ENCODE peak calls at places on chromosomes 3 and 15, in four cellular contexts. One of them, this sample, is unnamed.

GRCh38 chr3:117735481-117736101 is 1026.0 kb downstream of the TUSC7 start:
- DNase-seq in esophagus muscularis mucosa: no peak
- DNase-seq in endothelial cell of umbilical vein: peak; percentile 2
- DNase-seq in spleen: no peak
- DNase-seq in this sample: no peak

GRCh38 chr3:170520996-170521395 is 64.9 kb downstream of the SLC7A14 start:
- DNase-seq in esophagus muscularis mucosa: no peak
- DNase-seq in endothelial cell of umbilical vein: peak; percentile 77
- DNase-seq in spleen: no peak
- DNase-seq in this sample: no peak

GRCh38 chr3:148902173-148902791 is 37.2 kb downstream of the CPA3 start:
- DNase-seq in esophagus muscularis mucosa: no peak
- DNase-seq in endothelial cell of umbilical vein: no peak
- DNase-seq in spleen: no peak
- DNase-seq in this sample: no peak

GRCh38 chr3:131401978-131402377 is 20.4 kb downstream of the NUDT16 start:
- DNase-seq in esophagus muscularis mucosa: no peak
- DNase-seq in endothelial cell of umbilical vein: no peak
- DNase-seq in spleen: no peak
- DNase-seq in this sample: no peak

GRCh38 chr15:62307551-62307950 is 142.5 kb upstream of the C2CD4B start:
- DNase-seq in esophagus muscularis mucosa: no peak
- DNase-seq in endothelial cell of umbilical vein: no peak
- DNase-seq in spleen: no peak
- DNase-seq in this sample: no peak

GRCh38 chr3:149152420-149152819 is 23.0 kb downstream of the HPS3 start:
- DNase-seq in esophagus muscularis mucosa: no peak
- DNase-seq in endothelial cell of umbilical vein: no peak
- DNase-seq in spleen: no peak
- DNase-seq in this sample: no peak

GRCh38 chr3:126523745-126524428 is at the start of gene CHST13:
- DNase-seq in esophagus muscularis mucosa: no peak
- DNase-seq in endothelial cell of umbilical vein: no peak
- DNase-seq in spleen: peak; percentile 89
- DNase-seq in this sample: no peak

GRCh38 chr3:160870327-160870726 is 114.3 kb downstream of the PPM1L start:
- DNase-seq in esophagus muscularis mucosa: no peak
- DNase-seq in endothelial cell of umbilical vein: no peak
- DNase-seq in spleen: no peak
- DNase-seq in this sample: no peak

GRCh38 chr3:61668317-61668864 is 107.0 kb downstream of the PTPRG start:
- DNase-seq in esophagus muscularis mucosa: no peak
- DNase-seq in endothelial cell of umbilical vein: no peak
- DNase-seq in spleen: no peak
- DNase-seq in this sample: no peak

GRCh38 chr15:95059346-95059905 is 828.1 kb downstream of the MCTP2 start:
- DNase-seq in esophagus muscularis mucosa: no peak
- DNase-seq in endothelial cell of umbilical vein: no peak
- DNase-seq in spleen: no peak
- DNase-seq in this sample: no peak

GRCh38 chr3:181609156-181609767 is 102.5 kb upstream of the SOX2 start:
- DNase-seq in esophagus muscularis mucosa: no peak
- DNase-seq in endothelial cell of umbilical vein: no peak
- DNase-seq in spleen: no peak
- DNase-seq in this sample: no peak

GRCh38 chr3:132445812-132446211 is 28.5 kb downstream of the DNAJC13 start:
- DNase-seq in esophagus muscularis mucosa: no peak
- DNase-seq in endothelial cell of umbilical vein: peak; percentile 78
- DNase-seq in spleen: no peak
- DNase-seq in this sample: no peak

GRCh38 chr3:105166893-105167292 is 199.8 kb upstream of the ALCAM start:
- DNase-seq in esophagus muscularis mucosa: no peak
- DNase-seq in endothelial cell of umbilical vein: no peak
- DNase-seq in spleen: no peak
- DNase-seq in this sample: no peak

GRCh38 chr3:12180218-12180617 is 21.5 kb upstream of the TIMP4 start:
- DNase-seq in esophagus muscularis mucosa: no peak
- DNase-seq in endothelial cell of umbilical vein: peak; percentile 60
- DNase-seq in spleen: no peak
- DNase-seq in this sample: no peak

GRCh38 chr3:47781326-47781684 is 388 bp downstream of the SMARCC1 start:
- DNase-seq in esophagus muscularis mucosa: no peak
- DNase-seq in endothelial cell of umbilical vein: no peak
- DNase-seq in spleen: peak; percentile 95
- DNase-seq in this sample: peak; percentile 34

GRCh38 chr15:90086868-90087268 is 15.4 kb downstream of the IDH2 start:
- DNase-seq in esophagus muscularis mucosa: no peak
- DNase-seq in endothelial cell of umbilical vein: peak; percentile 50
- DNase-seq in spleen: peak; percentile 83
- DNase-seq in this sample: no peak

GRCh38 chr15:96421211-96421610 is 90.7 kb downstream of the NR2F2 start:
- DNase-seq in esophagus muscularis mucosa: no peak
- DNase-seq in endothelial cell of umbilical vein: no peak
- DNase-seq in spleen: no peak
- DNase-seq in this sample: no peak

GRCh38 chr15:28930011-28930410 is 44.2 kb downstream of the APBA2 start:
- DNase-seq in esophagus muscularis mucosa: no peak
- DNase-seq in endothelial cell of umbilical vein: no peak
- DNase-seq in spleen: peak; percentile 41
- DNase-seq in this sample: no peak

GRCh38 chr3:133895208-133896001 is at the start of gene RAB6B:
- DNase-seq in esophagus muscularis mucosa: peak; percentile 90
- DNase-seq in endothelial cell of umbilical vein: peak; percentile 46
- DNase-seq in spleen: no peak
- DNase-seq in this sample: no peak

GRCh38 chr15:81813215-81813614 is 232.6 kb downstream of the MEX3B start:
- DNase-seq in esophagus muscularis mucosa: peak; percentile 24
- DNase-seq in endothelial cell of umbilical vein: no peak
- DNase-seq in spleen: no peak
- DNase-seq in this sample: no peak

GRCh38 chr3:58306662-58307286 is 454 bp downstream of the HTD2 start:
- DNase-seq in esophagus muscularis mucosa: no peak
- DNase-seq in endothelial cell of umbilical vein: peak; percentile 40
- DNase-seq in spleen: peak; percentile 85
- DNase-seq in this sample: no peak

GRCh38 chr3:10185804-10186762 is 21.4 kb downstream of the IRAK2 start:
- DNase-seq in esophagus muscularis mucosa: no peak
- DNase-seq in endothelial cell of umbilical vein: no peak
- DNase-seq in spleen: no peak
- DNase-seq in this sample: no peak

GRCh38 chr15:44193651-44194396 is 1.2 kb downstream of the FRMD5 start:
- DNase-seq in esophagus muscularis mucosa: no peak
- DNase-seq in endothelial cell of umbilical vein: peak; percentile 55
- DNase-seq in spleen: no peak
- DNase-seq in this sample: no peak

GRCh38 chr3:183108002-183108449 is 8.7 kb upstream of the MCCC1 start:
- DNase-seq in esophagus muscularis mucosa: no peak
- DNase-seq in endothelial cell of umbilical vein: peak; percentile 41
- DNase-seq in spleen: no peak
- DNase-seq in this sample: no peak

GRCh38 chr3:33440328-33440577 is at the start of gene UBP1:
- DNase-seq in esophagus muscularis mucosa: no peak
- DNase-seq in endothelial cell of umbilical vein: no peak
- DNase-seq in spleen: peak; percentile 100
- DNase-seq in this sample: no peak

GRCh38 chr15:69305204-69305931 is 6.7 kb downstream of the PAQR5 start:
- DNase-seq in esophagus muscularis mucosa: no peak
- DNase-seq in endothelial cell of umbilical vein: peak; percentile 50
- DNase-seq in spleen: no peak
- DNase-seq in this sample: no peak

GRCh38 chr15:88904257-88904807 is 8.8 kb downstream of the MFGE8 start:
- DNase-seq in esophagus muscularis mucosa: no peak
- DNase-seq in endothelial cell of umbilical vein: no peak
- DNase-seq in spleen: peak; percentile 65
- DNase-seq in this sample: no peak

GRCh38 chr15:43998607-43999006 is 171.8 kb downstream of the WDR76 start:
- DNase-seq in esophagus muscularis mucosa: peak; percentile 80
- DNase-seq in endothelial cell of umbilical vein: peak; percentile 93
- DNase-seq in spleen: no peak
- DNase-seq in this sample: no peak

GRCh38 chr3:134067311-134068161 is 37.8 kb upstream of the SLCO2A1 start:
- DNase-seq in esophagus muscularis mucosa: peak; percentile 88
- DNase-seq in endothelial cell of umbilical vein: peak; percentile 14
- DNase-seq in spleen: peak; percentile 51
- DNase-seq in this sample: no peak

DNA sequence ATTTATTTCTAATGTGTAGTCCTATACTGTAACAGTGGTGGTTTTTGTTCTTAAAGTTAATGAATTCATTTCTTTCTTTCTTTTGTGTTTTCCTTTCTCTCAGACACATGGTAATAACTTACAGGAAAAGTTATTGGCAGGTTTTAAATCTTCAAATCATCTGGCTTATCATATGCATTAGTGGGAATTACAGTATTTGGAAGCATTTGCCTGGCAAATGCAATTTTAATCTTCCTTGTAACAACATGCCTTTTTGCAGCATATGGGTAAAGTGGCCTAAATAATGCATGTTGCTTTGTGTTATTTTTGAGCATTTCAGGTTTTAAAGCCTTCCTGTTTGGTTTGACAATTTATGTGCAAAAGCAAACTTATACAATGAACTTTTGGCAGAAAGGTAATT is 66.8 kb downstream of the GALK2 start:
- DNase-seq in esophagus muscularis mucosa: no peak
- DNase-seq in endothelial cell of umbilical vein: no peak
- DNase-seq in spleen: no peak
- DNase-seq in this sample: no peak
- H3K4me1 ChIP-seq in esophagus muscularis mucosa: peaks cover 63% of the 10 kb centered on the region
- H3K4me1 ChIP-seq in endothelial cell of umbilical vein: peaks cover 7% of the 10 kb centered on the region
- H3K4me1 ChIP-seq in spleen: peaks cover 6% of the 10 kb centered on the region
- H3K4me1 ChIP-seq in this sample: peaks cover 5% of the 10 kb centered on the region

DNA sequence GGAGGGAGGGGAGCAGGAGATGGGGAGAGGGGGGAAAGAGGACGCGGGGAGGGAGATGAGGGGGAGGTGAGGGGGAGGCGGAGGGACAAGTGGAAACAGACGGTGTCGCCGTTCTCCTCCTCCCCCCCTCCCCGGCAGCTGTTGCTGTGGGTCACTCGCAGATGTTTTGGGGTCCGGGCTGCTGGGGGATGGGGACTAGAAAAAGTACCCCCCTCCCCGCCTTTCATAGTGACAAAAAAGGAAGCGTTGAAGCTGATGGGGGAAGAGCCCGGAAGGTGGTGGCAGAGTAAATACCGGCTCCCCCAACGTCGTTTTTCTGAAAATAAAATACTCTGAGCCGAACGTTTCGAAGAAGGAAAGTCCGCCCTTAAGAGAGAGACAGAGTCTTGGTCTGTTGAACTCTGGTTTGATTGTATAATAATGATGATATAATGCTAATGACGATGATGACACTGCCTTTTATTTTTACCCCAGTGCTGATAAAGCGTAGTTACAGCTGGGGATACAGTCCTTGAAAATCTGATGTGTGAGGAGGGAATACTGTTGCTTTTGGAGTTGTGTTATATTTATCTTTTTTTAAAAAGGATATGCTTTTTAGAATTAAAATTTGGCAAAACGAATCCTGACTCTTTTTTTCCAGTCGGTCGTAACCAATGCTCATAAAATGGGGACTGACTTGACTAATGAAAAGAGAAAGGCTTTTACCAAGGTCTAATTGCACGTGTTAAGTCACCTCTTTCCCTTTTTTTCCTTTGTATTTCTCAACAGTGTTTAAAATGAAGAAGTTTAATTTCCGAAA is 997 bp downstream of the STXBP5L start:
- DNase-seq in esophagus muscularis mucosa: no peak
- DNase-seq in endothelial cell of umbilical vein: no peak
- DNase-seq in spleen: no peak
- DNase-seq in this sample: no peak
- H3K27me3 ChIP-seq in esophagus muscularis mucosa: peaks cover 41% of the 10 kb centered on the region
- H3K27me3 ChIP-seq in endothelial cell of umbilical vein: peaks cover 33% of the 10 kb centered on the region
- H3K27me3 ChIP-seq in spleen: peaks cover 17% of the 10 kb centered on the region
- H3K27me3 ChIP-seq in this sample: peaks cover 43% of the 10 kb centered on the region

GRCh38 chr15:41819455-41820050 is 8.3 kb upstream of the JMJD7 start:
- DNase-seq in esophagus muscularis mucosa: no peak
- DNase-seq in endothelial cell of umbilical vein: no peak
- DNase-seq in spleen: no peak
- DNase-seq in this sample: no peak
- TF ChIP-seq POLR2A in esophagus muscularis mucosa: no peak
- TF ChIP-seq POLR2A in endothelial cell of umbilical vein: no peak
- TF ChIP-seq POLR2A in spleen: no peak
- TF ChIP-seq POLR2A in this sample: no peak

GRCh38 chr3:44771424-44772098 is 10.0 kb downstream of the KIF15 start:
- DNase-seq in esophagus muscularis mucosa: no peak
- DNase-seq in endothelial cell of umbilical vein: no peak
- DNase-seq in spleen: no peak
- DNase-seq in this sample: no peak

GRCh38 chr3:44772099-44772442 is 10.5 kb downstream of the KIF15 start:
- DNase-seq in esophagus muscularis mucosa: no peak
- DNase-seq in endothelial cell of umbilical vein: no peak
- DNase-seq in spleen: no peak
- DNase-seq in this sample: no peak
- H3K4me1 ChIP-seq in esophagus muscularis mucosa: no peaks in the 10 kb centered on the region
- H3K4me1 ChIP-seq in endothelial cell of umbilical vein: no peaks in the 10 kb centered on the region
- H3K4me1 ChIP-seq in spleen: no peaks in the 10 kb centered on the region
- H3K4me1 ChIP-seq in this sample: no peaks in the 10 kb centered on the region

GRCh38 chr15:74146277-74146800 is 16.0 kb downstream of the ISLR2 start:
- DNase-seq in esophagus muscularis mucosa: no peak
- DNase-seq in endothelial cell of umbilical vein: no peak
- DNase-seq in spleen: no peak
- DNase-seq in this sample: no peak
- H3K27me3 ChIP-seq in esophagus muscularis mucosa: peaks cover 7% of the 10 kb centered on the region
- H3K27me3 ChIP-seq in endothelial cell of umbilical vein: peaks cover 29% of the 10 kb centered on the region
- H3K27me3 ChIP-seq in spleen: no peaks in the 10 kb centered on the region
- H3K27me3 ChIP-seq in this sample: peaks cover 21% of the 10 kb centered on the region

GRCh38 chr3:46406786-46407611 is at the start of the genes CCR5AS and CCRL2:
- DNase-seq in esophagus muscularis mucosa: no peak
- DNase-seq in endothelial cell of umbilical vein: peak; percentile 86
- DNase-seq in spleen: peak; percentile 87
- DNase-seq in this sample: peak; percentile 52
- TF ChIP-seq POLR2A in esophagus muscularis mucosa: no peak
- TF ChIP-seq POLR2A in endothelial cell of umbilical vein: peak; percentile 35
- TF ChIP-seq POLR2A in spleen: no peak
- TF ChIP-seq POLR2A in this sample: no peak

DNA sequence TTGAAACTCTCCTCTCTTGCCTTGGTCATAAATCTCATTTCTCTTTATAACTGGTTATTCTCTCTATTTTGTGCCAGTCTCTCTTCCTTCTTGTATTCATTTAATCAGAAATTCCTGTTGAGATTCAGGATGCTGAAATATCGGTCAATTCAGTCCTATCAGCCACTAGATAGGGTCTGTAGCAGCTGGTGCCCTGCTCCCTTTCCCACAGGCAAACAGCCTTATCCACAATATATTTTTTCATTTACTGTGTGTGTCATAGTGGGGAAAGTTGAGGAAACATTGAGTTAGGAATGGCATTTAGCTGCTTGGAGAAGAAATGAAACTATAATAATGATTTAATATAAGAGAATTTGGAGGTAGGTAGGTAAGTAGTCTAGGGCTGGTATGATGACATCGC is 146.3 kb downstream of the RBPMS2 start:
- DNase-seq in esophagus muscularis mucosa: no peak
- DNase-seq in endothelial cell of umbilical vein: no peak
- DNase-seq in spleen: no peak
- DNase-seq in this sample: no peak
- H3K4me1 ChIP-seq in esophagus muscularis mucosa: peaks cover 38% of the 10 kb centered on the region
- H3K4me1 ChIP-seq in endothelial cell of umbilical vein: peaks cover 1% of the 10 kb centered on the region
- H3K4me1 ChIP-seq in spleen: peaks cover 14% of the 10 kb centered on the region
- H3K4me1 ChIP-seq in this sample: peaks cover 20% of the 10 kb centered on the region

This sample was measured in tibial nerve.